ENCODE peak calls at places on chromosomes 16 and 17, in four cellular contexts. E is SK-N-SH, H is GM12878, B is HepG2. S is an unnamed sample.
A peak's percentile ranks its signal among the peaks of the same experiment; 100 is the strongest.

GRCh38 chr16:47018223-47018891 is 44.9 kb upstream of the DNAJA2 start:
- DNase-seq in E (peak; percentile 76), H (peak; percentile 98), B (peak; percentile 73), S (no peak)

GRCh38 chr17:82780981-82781893 is 29.4 kb downstream of the TBCD start:
- DNase-seq in E (no peak), H (no peak), B (no peak), S (no peak)

GRCh38 chr17:3566551-3566950 is 8.9 kb upstream of the TRPV3 start:
- DNase-seq in E (no peak), H (no peak), B (no peak), S (no peak)

GRCh38 chr17:35286120-35286781 is 43.4 kb downstream of the SLFN5 start:
- DNase-seq in E (no peak), H (peak; percentile 26), B (no peak), S (no peak)

GRCh38 chr16:69270831-69271230 is 40.3 kb upstream of the VPS4A start:
- DNase-seq in E (no peak), H (no peak), B (no peak), S (no peak)

GRCh38 chr17:76419576-76420245 is 33.2 kb downstream of the UBE2O start:
- DNase-seq in E (no peak), H (no peak), B (no peak), S (no peak)

GRCh38 chr17:48541574-48542113 is 3.3 kb downstream of the HOXB2 start:
- DNase-seq in E (peak; percentile 44), H (no peak), B (no peak), S (no peak)

GRCh38 chr16:74462361-74462760 is 41.1 kb upstream of the CLEC18B start:
- DNase-seq in E (no peak), H (no peak), B (no peak), S (no peak)

GRCh38 chr16:56814537-56815432 is 50.2 kb upstream of the SLC12A3 start:
- DNase-seq in E (no peak), H (no peak), B (peak; percentile 95), S (no peak)

GRCh38 chr17:40791808-40792436 is 7.8 kb downstream of the KRT28 start:
- DNase-seq in E (peak; percentile 15), H (no peak), B (peak; percentile 45), S (no peak)

GRCh38 chr16:12225282-12225681 is 248.7 kb downstream of the SNX29 start:
- DNase-seq in E (no peak), H (no peak), B (no peak), S (no peak)

GRCh38 chr17:7632492-7632894 is 2.6 kb downstream of the SHBG start:
- DNase-seq in E (no peak), H (no peak), B (no peak), S (peak; percentile 66)
- TF ChIP-seq TCF12 in E (no peak), H (no peak), B (no peak), S (no peak)

GRCh38 chr17:45440161-45440859 is 7.6 kb upstream of the ARHGAP27 start:
- DNase-seq in E (no peak), H (no peak), B (peak; percentile 72), S (no peak)
- TF ChIP-seq TCF12 in E (no peak), H (no peak), B (no peak), S (no peak)

GRCh38 chr17:30117548-30118155 is 1.0 kb downstream of the NSRP1 start:
- DNase-seq in E (no peak), H (no peak), B (no peak), S (no peak)
- TF ChIP-seq TCF12 in E (no peak), H (no peak), B (no peak), S (no peak)

DNA sequence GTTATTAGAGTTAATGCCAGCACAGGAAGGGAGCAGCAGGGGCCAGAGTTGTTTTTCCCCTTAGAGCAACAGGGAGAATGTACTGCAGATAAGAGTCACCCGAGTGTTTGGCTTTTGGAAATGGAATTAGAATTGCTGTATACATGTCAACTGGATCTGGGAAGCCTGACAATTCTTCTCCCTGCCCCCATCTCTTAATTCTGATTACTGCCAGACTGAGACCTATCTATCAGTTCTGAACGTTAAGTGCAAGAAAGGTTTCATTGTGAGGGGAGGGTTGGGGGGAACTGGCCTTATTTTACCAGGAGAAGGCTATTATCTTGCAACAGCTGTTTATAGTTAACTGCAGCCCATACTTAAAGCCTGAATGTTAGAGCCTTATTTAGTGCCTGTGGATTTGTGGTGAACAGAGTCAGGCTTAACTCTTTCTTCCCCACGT is 424.5 kb upstream of the CDH11 start:
- DNase-seq in E (peak; percentile 58), H (no peak), B (no peak), S (no peak)
- TF ChIP-seq TCF12 in E (peak; percentile 94), H (no peak), B (no peak), S (no peak)

GRCh38 chr16:66298571-66299120 is 67.8 kb upstream of the CDH5 start:
- DNase-seq in E (no peak), H (no peak), B (no peak), S (no peak)

GRCh38 chr16:66298006-66298405 is 68.5 kb upstream of the CDH5 start:
- DNase-seq in E (no peak), H (no peak), B (no peak), S (no peak)

GRCh38 chr16:66295191-66295590 is 71.3 kb upstream of the CDH5 start:
- DNase-seq in E (no peak), H (no peak), B (no peak), S (no peak)

GRCh38 chr16:66295761-66296546 is 70.5 kb upstream of the CDH5 start:
- DNase-seq in E (no peak), H (no peak), B (no peak), S (no peak)

DNA sequence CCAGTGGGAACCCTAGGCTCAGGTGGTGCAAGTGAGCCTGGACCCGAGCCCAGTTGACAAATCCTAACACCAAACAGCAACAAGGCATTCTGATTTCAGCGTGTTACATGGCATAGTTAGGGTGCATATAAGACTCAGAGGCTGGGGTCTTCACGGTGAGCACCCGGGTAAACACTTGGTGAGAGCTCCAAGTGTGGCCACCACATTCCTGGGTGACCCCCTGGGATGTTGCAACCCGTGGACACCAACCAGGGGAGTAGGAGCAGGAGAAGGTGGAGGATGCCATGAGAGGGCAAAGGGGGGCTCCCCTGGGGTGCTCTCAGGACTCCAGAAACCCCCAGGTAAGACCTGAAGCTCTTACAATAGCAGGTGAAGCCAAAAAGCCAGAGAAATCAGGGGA is 69.9 kb upstream of the CDH5 start:
- DNase-seq in E (no peak), H (no peak), B (no peak), S (no peak)
- TF ChIP-seq TCF12 in E (no peak), H (no peak), B (no peak), S (no peak)

GRCh38 chr16:1764971-1765370 is 6.4 kb downstream of the NME3 start:
- DNase-seq in E (no peak), H (no peak), B (no peak), S (no peak)

GRCh38 chr16:1765826-1766225 is 5.5 kb downstream of the NME3 start:
- DNase-seq in E (no peak), H (no peak), B (no peak), S (no peak)

GRCh38 chr16:1762879-1763520 is 8.3 kb downstream of the NME3 start:
- DNase-seq in E (no peak), H (no peak), B (no peak), S (no peak)

GRCh38 chr16:1762196-1762878 is 9.0 kb downstream of the NME3 start:
- DNase-seq in E (no peak), H (no peak), B (no peak), S (no peak)

GRCh38 chr16:1763521-1764511 is 7.5 kb downstream of the NME3 start:
- DNase-seq in E (peak; percentile 75), H (no peak), B (no peak), S (peak; percentile 59)
- TF ChIP-seq TCF12 in E (no peak), H (no peak), B (no peak), S (peak; percentile 78)

GRCh38 chr17:50640701-50641338 is 6.1 kb downstream of the ABCC3 start:
- DNase-seq in E (no peak), H (no peak), B (peak; percentile 79), S (no peak)

GRCh38 chr17:50637829-50638571 is 3.3 kb downstream of the ABCC3 start:
- DNase-seq in E (peak; percentile 9), H (no peak), B (no peak), S (no peak)

GRCh38 chr17:50638572-50638850 is 3.8 kb downstream of the ABCC3 start:
- DNase-seq in E (no peak), H (no peak), B (no peak), S (no peak)

GRCh38 chr17:50641339-50641725 is 6.7 kb downstream of the ABCC3 start:
- DNase-seq in E (no peak), H (no peak), B (no peak), S (no peak)

DNA sequence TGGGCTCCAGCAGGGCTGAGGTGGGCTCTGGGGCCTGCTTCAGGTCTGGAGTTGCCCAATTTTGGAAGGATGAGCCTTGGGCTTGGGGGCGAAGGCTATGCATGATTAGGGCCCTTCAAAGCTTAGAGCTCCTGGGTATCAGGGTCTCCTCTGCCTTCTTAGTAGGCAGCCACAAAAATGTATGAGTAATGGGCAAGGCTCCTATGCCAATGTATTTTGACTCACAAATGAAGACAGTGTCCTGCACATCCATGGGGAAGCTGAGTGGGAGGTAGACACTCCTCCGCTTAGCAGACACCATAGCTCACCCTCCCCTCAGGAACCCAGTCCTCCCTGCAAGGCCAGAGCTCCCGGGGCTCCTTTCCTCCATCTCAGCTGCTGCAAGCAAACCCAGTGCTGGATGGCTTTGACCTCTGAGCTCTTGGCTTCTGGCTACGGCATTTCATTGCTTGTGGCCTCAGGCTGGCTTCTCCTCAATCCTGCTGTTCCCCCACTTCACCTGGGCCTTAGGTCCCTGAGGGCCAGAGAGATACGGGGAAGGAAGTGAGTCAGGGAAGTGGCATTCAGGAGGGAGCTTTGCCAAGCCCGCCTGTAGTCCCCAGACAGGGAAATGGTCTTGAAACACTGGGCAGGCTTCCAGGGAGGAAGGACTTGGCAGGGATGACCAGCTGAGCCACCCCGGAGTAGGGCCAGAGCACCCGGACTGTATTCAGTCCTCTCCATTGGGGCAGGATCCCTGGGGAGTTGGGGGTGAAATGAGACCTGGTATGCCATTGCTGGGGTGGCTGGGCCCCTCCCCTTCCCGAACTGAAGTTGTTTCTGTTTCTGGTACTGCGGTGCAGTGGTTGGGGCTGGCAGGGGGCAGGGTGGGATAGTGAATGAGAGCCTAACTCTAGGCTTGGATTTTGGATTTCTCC is 4.4 kb downstream of the ABCC3 start:
- DNase-seq in E (peak; percentile 81), H (no peak), B (peak; percentile 58), S (no peak)
- TF ChIP-seq TCF12 in E (peak; percentile 89), H (no peak), B (no peak), S (no peak)

DNA sequence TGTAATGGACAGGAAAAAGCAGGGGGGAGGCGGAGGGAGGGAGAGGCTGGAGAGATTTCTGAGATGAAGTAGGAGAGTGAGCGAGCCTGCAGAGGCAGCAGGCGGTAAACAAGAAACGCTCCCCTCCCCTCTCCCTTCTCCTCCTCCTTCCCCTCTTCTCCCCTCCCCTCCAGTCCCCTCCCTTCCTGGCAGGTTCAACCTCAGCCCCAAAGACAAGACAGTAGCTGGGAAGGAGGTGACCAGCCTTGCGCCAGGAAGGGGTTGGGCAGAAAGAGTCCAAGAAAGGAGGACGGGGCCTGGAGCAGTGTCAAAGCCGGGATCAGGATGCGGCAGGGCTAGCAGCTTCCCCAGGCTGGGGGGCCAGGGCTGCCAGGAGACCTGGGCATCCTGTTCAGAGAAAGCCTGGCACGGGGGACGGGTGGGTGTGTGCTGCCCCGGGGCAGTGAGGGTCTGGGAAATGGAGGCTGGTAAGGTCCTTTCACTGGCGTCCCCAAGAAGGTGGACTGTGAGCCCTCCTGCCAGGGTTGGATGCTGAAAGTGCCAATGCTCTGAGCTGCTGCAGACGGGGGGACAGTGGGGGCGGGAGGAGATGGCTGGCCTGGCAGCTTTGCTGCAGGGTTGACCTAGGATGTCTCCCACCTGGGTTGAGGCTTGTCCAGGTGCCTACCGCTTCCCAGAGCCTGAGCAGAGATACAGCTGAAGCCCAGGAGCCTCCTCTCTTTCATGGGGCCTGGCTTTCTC is 261.6 kb upstream of the TNRC6C start:
- DNase-seq in E (peak; percentile 58), H (no peak), B (no peak), S (peak; percentile 63)
- TF ChIP-seq TCF12 in E (no peak), H (no peak), B (no peak), S (no peak)